ENCODE peak calls at places on chromosome 15, in six cellular contexts. C is suprapubic skin, R is heart left ventricle, T is H9, K is IMR-90, J is PC-3. P is an unnamed sample. For H3K4me1, the result is how much of the 10 kb centered on the place peaks cover.

GRCh38 chr15:44045217-44045616 is 149.9 kb downstream of the FRMD5 start:
- DNase-seq in C (no peak), R (no peak), T (no peak), K (no peak), J (no peak), P (no peak)

GRCh38 chr15:92636950-92637481 is 18.6 kb downstream of the FAM174B start:
- DNase-seq in C (peak), R (no peak), T (peak), K (no peak), J (peak), P (no peak)

GRCh38 chr15:69845159-69845558 is 252.6 kb downstream of the TLE3 start:
- DNase-seq in C (no peak), R (no peak), T (no peak), K (no peak), J (no peak), P (no peak)

GRCh38 chr15:51579012-51579411 is 43.6 kb downstream of the DMXL2 start:
- DNase-seq in C (no peak), R (no peak), T (no peak), K (no peak), J (no peak), P (no peak)

GRCh38 chr15:101530224-101530958 is 40.9 kb upstream of the PCSK6 start:
- DNase-seq in C (no peak), R (no peak), T (no peak), K (no peak), J (peak), P (peak)

GRCh38 chr15:99992611-99993231 is 259.5 kb upstream of the LYSMD4 start:
- DNase-seq in C (no peak), R (no peak), T (no peak), K (no peak), J (no peak), P (no peak)

GRCh38 chr15:59339252-59339672 is 33.4 kb downstream of the MYO1E start:
- DNase-seq in C (no peak), R (no peak), T (no peak), K (no peak), J (no peak), P (no peak)

GRCh38 chr15:51856714-51857380 is 27.4 kb downstream of the TMOD3 start:
- DNase-seq in C (no peak), R (no peak), T (no peak), K (peak), J (no peak), P (no peak)

GRCh38 chr15:50791537-50791885 is 26.0 kb upstream of the SPPL2A start:
- DNase-seq in C (no peak), R (no peak), T (no peak), K (no peak), J (no peak), P (no peak)

GRCh38 chr15:71294636-71295241 is 179.5 kb downstream of the THSD4 start:
- DNase-seq in C (no peak), R (no peak), T (no peak), K (peak), J (peak), P (no peak)

GRCh38 chr15:78085928-78086327 is 6.4 kb upstream of the SH2D7 start:
- DNase-seq in C (no peak), R (no peak), T (no peak), K (peak), J (no peak), P (no peak)

GRCh38 chr15:65083262-65083701 is 6.7 kb downstream of the KBTBD13 start:
- DNase-seq in C (no peak), R (no peak), T (peak), K (peak), J (no peak), P (no peak)

GRCh38 chr15:69045810-69046209 is 31.3 kb downstream of the NOX5 start:
- DNase-seq in C (no peak), R (no peak), T (no peak), K (peak), J (peak), P (no peak)

GRCh38 chr15:63503739-63504246 is 600 bp upstream of the USP3 start:
- DNase-seq in C (no peak), R (peak), T (peak), K (peak), J (peak), P (peak)

GRCh38 chr15:66819084-66819483 is 117.0 kb downstream of the SMAD6 start:
- DNase-seq in C (peak), R (no peak), T (no peak), K (no peak), J (peak), P (no peak)
- H3K4me1 ChIP-seq in C (under half), R (under half), T (under half), K (under half), J (under half), P (under half)

GRCh38 chr15:79092382-79092781 is 1.8 kb upstream of the RASGRF1 start:
- DNase-seq in C (peak), R (no peak), T (peak), K (no peak), J (no peak), P (no peak)

GRCh38 chr15:79089331-79089889 is 1.2 kb downstream of the RASGRF1 start:
- DNase-seq in C (peak), R (no peak), T (peak), K (no peak), J (no peak), P (no peak)

GRCh38 chr15:79090487-79091203 is at the start of gene RASGRF1:
- DNase-seq in C (peak), R (no peak), T (peak), K (no peak), J (no peak), P (peak)

GRCh38 chr15:79089890-79090486 is 592 bp downstream of the RASGRF1 start:
- DNase-seq in C (peak), R (no peak), T (peak), K (no peak), J (no peak), P (no peak)

DNA sequence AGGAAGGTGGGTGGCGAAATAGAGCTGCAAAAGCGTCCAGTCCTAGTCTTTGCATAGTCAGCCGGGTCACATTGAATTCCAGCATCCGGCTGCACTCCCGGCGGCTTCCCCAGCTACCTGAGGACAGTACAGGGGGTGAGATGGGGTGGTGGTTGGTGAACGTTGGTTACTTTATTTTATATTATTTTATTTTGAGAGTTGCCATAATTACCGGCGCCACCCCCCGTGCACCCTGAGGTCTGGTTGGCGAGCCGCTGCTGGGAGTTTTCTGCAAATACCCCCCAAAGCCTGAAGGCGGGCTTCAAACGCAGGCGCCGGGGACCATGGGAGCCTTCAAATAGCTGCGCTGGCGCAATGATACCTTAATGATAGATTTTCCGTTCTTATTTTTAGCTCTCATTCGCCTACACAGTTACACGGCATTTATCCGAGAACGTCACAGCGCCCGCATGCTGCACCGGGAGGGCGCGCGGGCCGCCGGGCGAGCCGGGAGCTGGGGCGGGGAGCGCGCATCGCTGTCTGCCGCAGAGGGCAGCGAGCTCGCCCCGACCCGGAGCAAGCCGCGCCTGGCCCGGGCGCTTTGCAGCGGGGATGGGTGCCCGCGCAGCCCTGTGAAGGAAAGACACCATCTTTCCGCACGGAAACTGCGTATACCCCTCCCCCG is 756 bp upstream of the RASGRF1 start:
- DNase-seq in C (peak), R (no peak), T (peak), K (peak), J (no peak), P (no peak)
- H3K4me1 ChIP-seq in C (under half), R (under half), T (under half), K (under half), J (under half), P (under half)

GRCh38 chr15:31296304-31297220 is 30.1 kb upstream of the KLF13 start:
- DNase-seq in C (peak), R (no peak), T (peak), K (no peak), J (peak), P (peak)
- H3K4me1 ChIP-seq in C (under half), R (under half), T (under half), K (under half), J (under half), P (under half)

GRCh38 chr15:85008474-85009260 is 27.0 kb downstream of the PDE8A start:
- DNase-seq in C (no peak), R (no peak), T (no peak), K (no peak), J (no peak), P (no peak)
- H3K4me1 ChIP-seq in C (under half), R (half or more), T (under half), K (under half), J (under half), P (half or more)

GRCh38 chr15:31338879-31339557 is 12.4 kb downstream of the KLF13 start:
- DNase-seq in C (no peak), R (peak), T (peak), K (peak), J (peak), P (no peak)

GRCh38 chr15:31341036-31341435 is 14.4 kb downstream of the KLF13 start:
- DNase-seq in C (no peak), R (no peak), T (no peak), K (no peak), J (no peak), P (no peak)

GRCh38 chr15:31339558-31339895 is 12.9 kb downstream of the KLF13 start:
- DNase-seq in C (no peak), R (no peak), T (no peak), K (no peak), J (no peak), P (no peak)

GRCh38 chr15:31340591-31340990 is 14.0 kb downstream of the KLF13 start:
- DNase-seq in C (no peak), R (no peak), T (no peak), K (no peak), J (no peak), P (no peak)

DNA sequence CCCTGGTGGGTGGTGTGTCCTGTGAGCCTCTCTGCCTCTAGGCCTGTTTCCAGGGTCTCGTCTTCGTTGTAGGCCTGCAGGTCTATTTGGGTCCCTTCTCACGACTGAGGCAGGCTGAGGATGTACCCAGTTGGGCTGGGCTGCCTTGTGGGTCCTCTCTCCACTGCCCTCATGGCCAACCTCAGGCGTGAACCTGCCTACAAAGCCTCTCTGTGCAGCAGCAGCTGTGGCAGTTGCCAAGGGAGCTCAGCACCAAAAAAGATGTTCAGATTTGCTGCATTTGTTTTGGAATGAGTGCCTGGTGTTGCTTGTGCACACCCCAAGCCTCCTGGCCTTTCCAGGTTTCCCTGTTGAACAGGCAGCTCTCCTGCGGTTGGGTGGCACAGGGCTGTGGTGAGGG is 13.4 kb downstream of the KLF13 start:
- DNase-seq in C (no peak), R (no peak), T (no peak), K (no peak), J (no peak), P (no peak)
- H3K4me1 ChIP-seq in C (half or more), R (half or more), T (under half), K (under half), J (under half), P (half or more)